ENCODE peak calls at places on chromosomes 2 and 18, in six cellular contexts. One of them, this sample, is unnamed.

GRCh38 chr18:59056706-59057492 is 82.8 kb upstream of the SEC11C start:
- DNase-seq in heart left ventricle: peak
- DNase-seq in fibroblast of lung: peak
- DNase-seq in tibial nerve: peak
- DNase-seq in vagina: no peak
- DNase-seq in heart right ventricle: peak
- DNase-seq in this sample: peak

GRCh38 chr2:67604360-67604759 is 207.2 kb downstream of the ETAA1 start:
- DNase-seq in heart left ventricle: no peak
- DNase-seq in fibroblast of lung: no peak
- DNase-seq in tibial nerve: no peak
- DNase-seq in vagina: no peak
- DNase-seq in heart right ventricle: no peak
- DNase-seq in this sample: peak

GRCh38 chr2:34143149-34143548 is 544.0 kb upstream of the FAM98A start:
- DNase-seq in heart left ventricle: no peak
- DNase-seq in fibroblast of lung: no peak
- DNase-seq in tibial nerve: no peak
- DNase-seq in vagina: no peak
- DNase-seq in heart right ventricle: no peak
- DNase-seq in this sample: no peak

GRCh38 chr2:5692561-5693287 is 540 bp downstream of the SOX11 start:
- DNase-seq in heart left ventricle: no peak
- DNase-seq in fibroblast of lung: peak
- DNase-seq in tibial nerve: no peak
- DNase-seq in vagina: no peak
- DNase-seq in heart right ventricle: no peak
- DNase-seq in this sample: peak

GRCh38 chr2:1037066-1037465 is 86.4 kb downstream of the SNTG2 start:
- DNase-seq in heart left ventricle: no peak
- DNase-seq in fibroblast of lung: no peak
- DNase-seq in tibial nerve: no peak
- DNase-seq in vagina: no peak
- DNase-seq in heart right ventricle: no peak
- DNase-seq in this sample: no peak

GRCh38 chr2:222722327-222722946 is 51.0 kb downstream of the MOGAT1 start:
- DNase-seq in heart left ventricle: peak
- DNase-seq in fibroblast of lung: peak
- DNase-seq in tibial nerve: no peak
- DNase-seq in vagina: no peak
- DNase-seq in heart right ventricle: no peak
- DNase-seq in this sample: peak

GRCh38 chr2:176409671-176410070 is 140.4 kb downstream of the MTX2 start:
- DNase-seq in heart left ventricle: no peak
- DNase-seq in fibroblast of lung: no peak
- DNase-seq in tibial nerve: no peak
- DNase-seq in vagina: no peak
- DNase-seq in heart right ventricle: no peak
- DNase-seq in this sample: no peak

GRCh38 chr2:201532686-201533304 is 81.3 kb downstream of the STRADB start:
- DNase-seq in heart left ventricle: no peak
- DNase-seq in fibroblast of lung: peak
- DNase-seq in tibial nerve: no peak
- DNase-seq in vagina: no peak
- DNase-seq in heart right ventricle: no peak
- DNase-seq in this sample: peak

GRCh38 chr2:164388511-164388910 is 232.8 kb downstream of the GRB14 start:
- DNase-seq in heart left ventricle: no peak
- DNase-seq in fibroblast of lung: peak
- DNase-seq in tibial nerve: no peak
- DNase-seq in vagina: no peak
- DNase-seq in heart right ventricle: no peak
- DNase-seq in this sample: peak

GRCh38 chr2:113251118-113251517 is 27.6 kb downstream of the PAX8 start:
- DNase-seq in heart left ventricle: no peak
- DNase-seq in fibroblast of lung: no peak
- DNase-seq in tibial nerve: no peak
- DNase-seq in vagina: no peak
- DNase-seq in heart right ventricle: no peak
- DNase-seq in this sample: no peak

GRCh38 chr18:2847341-2848144 is 737 bp downstream of the EMILIN2 start:
- DNase-seq in heart left ventricle: peak
- DNase-seq in fibroblast of lung: peak
- DNase-seq in tibial nerve: no peak
- DNase-seq in vagina: peak
- DNase-seq in heart right ventricle: peak
- DNase-seq in this sample: peak

GRCh38 chr2:189880429-189880828 is 96.2 kb downstream of the PMS1 start:
- DNase-seq in heart left ventricle: no peak
- DNase-seq in fibroblast of lung: no peak
- DNase-seq in tibial nerve: no peak
- DNase-seq in vagina: no peak
- DNase-seq in heart right ventricle: no peak
- DNase-seq in this sample: no peak

GRCh38 chr2:234952270-234953115 is 676 bp downstream of the SH3BP4 start:
- DNase-seq in heart left ventricle: no peak
- DNase-seq in fibroblast of lung: no peak
- DNase-seq in tibial nerve: no peak
- DNase-seq in vagina: no peak
- DNase-seq in heart right ventricle: peak
- DNase-seq in this sample: no peak
- H3K4me3 ChIP-seq in heart left ventricle: peak
- H3K4me3 ChIP-seq in fibroblast of lung: peak
- H3K4me3 ChIP-seq in tibial nerve: peak
- H3K4me3 ChIP-seq in vagina: peak
- H3K4me3 ChIP-seq in heart right ventricle: peak
- H3K4me3 ChIP-seq in this sample: peak

GRCh38 chr2:96528680-96529375 is 7.7 kb upstream of the ARID5A start:
- DNase-seq in heart left ventricle: no peak
- DNase-seq in fibroblast of lung: no peak
- DNase-seq in tibial nerve: no peak
- DNase-seq in vagina: no peak
- DNase-seq in heart right ventricle: peak
- DNase-seq in this sample: no peak

GRCh38 chr2:96527990-96528679 is 8.4 kb upstream of the ARID5A start:
- DNase-seq in heart left ventricle: peak
- DNase-seq in fibroblast of lung: peak
- DNase-seq in tibial nerve: no peak
- DNase-seq in vagina: no peak
- DNase-seq in heart right ventricle: peak
- DNase-seq in this sample: peak

GRCh38 chr2:96526101-96526591 is 10.4 kb upstream of the ARID5A start:
- DNase-seq in heart left ventricle: no peak
- DNase-seq in fibroblast of lung: no peak
- DNase-seq in tibial nerve: no peak
- DNase-seq in vagina: no peak
- DNase-seq in heart right ventricle: no peak
- DNase-seq in this sample: no peak

GRCh38 chr2:96526615-96527014 is 9.9 kb upstream of the ARID5A start:
- DNase-seq in heart left ventricle: no peak
- DNase-seq in fibroblast of lung: no peak
- DNase-seq in tibial nerve: no peak
- DNase-seq in vagina: no peak
- DNase-seq in heart right ventricle: no peak
- DNase-seq in this sample: no peak

DNA sequence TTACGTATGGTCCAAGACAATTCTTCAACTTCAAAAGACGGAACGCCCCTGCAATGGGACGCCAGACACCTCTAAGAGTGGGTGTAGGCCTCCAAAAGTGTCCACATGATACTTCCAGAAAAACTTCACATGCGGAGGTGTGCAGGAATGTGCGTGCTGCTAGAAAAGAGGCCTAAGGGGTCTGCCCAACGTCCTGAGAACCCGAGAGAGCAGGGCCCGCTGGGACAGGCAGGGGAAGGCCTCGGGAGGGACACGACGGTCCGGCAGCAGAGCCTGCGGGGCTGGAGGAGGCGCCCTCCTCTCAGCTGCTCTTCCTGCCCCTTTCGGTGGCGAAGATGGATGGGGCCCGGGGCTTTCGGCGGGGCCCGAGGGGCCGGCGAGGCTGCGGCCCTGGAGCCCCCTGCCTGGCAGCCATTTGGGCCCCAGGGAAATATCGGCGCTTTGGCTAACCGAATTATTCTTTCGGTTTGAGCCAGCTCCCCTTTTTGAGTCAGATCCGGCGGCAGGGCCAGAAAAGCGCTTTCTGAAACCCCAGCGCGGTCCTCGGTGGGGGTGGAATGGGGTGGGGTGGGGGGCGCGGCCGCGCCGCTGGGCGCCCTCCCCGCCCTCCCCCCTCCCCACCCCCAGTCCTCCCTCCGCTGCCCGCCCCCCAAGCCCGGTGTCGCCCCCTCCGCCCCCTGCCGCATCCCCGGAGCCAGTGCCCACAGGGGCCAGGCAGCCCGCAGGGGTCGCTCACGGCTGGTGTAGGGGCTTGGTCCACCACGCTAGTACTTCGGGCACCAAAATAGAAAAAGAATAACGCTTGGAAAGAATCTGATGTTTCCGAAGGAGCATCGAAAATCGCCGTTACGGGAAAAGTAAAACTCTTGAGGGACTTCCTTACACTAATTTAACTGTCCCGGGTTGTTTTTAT is 9.2 kb upstream of the ARID5A start:
- DNase-seq in heart left ventricle: peak
- DNase-seq in fibroblast of lung: peak
- DNase-seq in tibial nerve: no peak
- DNase-seq in vagina: no peak
- DNase-seq in heart right ventricle: peak
- DNase-seq in this sample: peak
- TF ChIP-seq CTCF in heart left ventricle: peak
- TF ChIP-seq CTCF in fibroblast of lung: peak
- TF ChIP-seq CTCF in tibial nerve: peak
- TF ChIP-seq CTCF in vagina: no peak
- TF ChIP-seq CTCF in heart right ventricle: peak
- TF ChIP-seq CTCF in this sample: peak

GRCh38 chr18:8607776-8608682 is 1.2 kb upstream of the RAB12 start:
- DNase-seq in heart left ventricle: no peak
- DNase-seq in fibroblast of lung: peak
- DNase-seq in tibial nerve: no peak
- DNase-seq in vagina: no peak
- DNase-seq in heart right ventricle: no peak
- DNase-seq in this sample: peak
- H3K4me3 ChIP-seq in heart left ventricle: peak
- H3K4me3 ChIP-seq in fibroblast of lung: peak
- H3K4me3 ChIP-seq in tibial nerve: peak
- H3K4me3 ChIP-seq in vagina: peak
- H3K4me3 ChIP-seq in heart right ventricle: peak
- H3K4me3 ChIP-seq in this sample: peak

GRCh38 chr2:85838181-85838580 is 50.6 kb downstream of the ST3GAL5 start:
- DNase-seq in heart left ventricle: no peak
- DNase-seq in fibroblast of lung: no peak
- DNase-seq in tibial nerve: no peak
- DNase-seq in vagina: no peak
- DNase-seq in heart right ventricle: no peak
- DNase-seq in this sample: peak

GRCh38 chr2:85838641-85839040 is 50.1 kb downstream of the ST3GAL5 start:
- DNase-seq in heart left ventricle: no peak
- DNase-seq in fibroblast of lung: no peak
- DNase-seq in tibial nerve: no peak
- DNase-seq in vagina: no peak
- DNase-seq in heart right ventricle: no peak
- DNase-seq in this sample: no peak

GRCh38 chr2:85843543-85843942 is 45.2 kb downstream of the ST3GAL5 start:
- DNase-seq in heart left ventricle: no peak
- DNase-seq in fibroblast of lung: no peak
- DNase-seq in tibial nerve: no peak
- DNase-seq in vagina: no peak
- DNase-seq in heart right ventricle: no peak
- DNase-seq in this sample: peak

GRCh38 chr2:85839461-85839860 is 49.3 kb downstream of the ST3GAL5 start:
- DNase-seq in heart left ventricle: no peak
- DNase-seq in fibroblast of lung: no peak
- DNase-seq in tibial nerve: no peak
- DNase-seq in vagina: peak
- DNase-seq in heart right ventricle: no peak
- DNase-seq in this sample: no peak

DNA sequence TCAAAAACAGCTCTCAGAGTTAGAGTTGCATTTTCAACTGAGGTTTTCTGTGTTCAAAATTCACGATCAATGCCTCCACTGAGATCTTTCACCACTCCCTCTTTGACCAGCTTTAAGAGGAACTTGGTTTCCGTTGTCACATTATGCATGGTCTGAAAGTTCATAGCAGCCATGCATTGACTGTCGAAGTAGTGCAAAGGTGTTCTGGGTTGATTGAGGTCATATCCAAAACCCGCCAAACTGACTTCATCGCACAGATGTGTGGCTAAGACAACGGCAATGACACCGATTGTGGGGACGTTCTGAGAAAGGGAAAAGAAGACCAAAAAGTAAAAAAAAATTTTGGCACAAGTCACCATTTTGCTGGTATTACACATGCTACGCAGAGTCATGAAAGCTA is 48.7 kb downstream of the ST3GAL5 start:
- DNase-seq in heart left ventricle: no peak
- DNase-seq in fibroblast of lung: no peak
- DNase-seq in tibial nerve: no peak
- DNase-seq in vagina: no peak
- DNase-seq in heart right ventricle: no peak
- DNase-seq in this sample: no peak
- TF ChIP-seq CTCF in heart left ventricle: no peak
- TF ChIP-seq CTCF in fibroblast of lung: no peak
- TF ChIP-seq CTCF in tibial nerve: no peak
- TF ChIP-seq CTCF in vagina: no peak
- TF ChIP-seq CTCF in heart right ventricle: no peak
- TF ChIP-seq CTCF in this sample: no peak